ENCODE peak calls at places on chromosomes 13 and 19, in five cellular contexts. C is AG10803, R is dorsolateral prefrontal cortex, L is foreskin fibroblast, V is fibroblast of lung. F is an unnamed sample.
A peak's percentile ranks its signal among the peaks of the same experiment; 100 is the strongest.

GRCh38 chr13:38763446-38764381 is 76.8 kb downstream of the FREM2 start:
- DNase-seq in R (no peak), C (peak; percentile 42), L (no peak), V (peak; percentile 52), F (no peak)

GRCh38 chr19:38004505-38005223 is 97.7 kb downstream of the SIPA1L3 start:
- DNase-seq in R (peak; percentile 96), L (peak; percentile 98), C (peak; percentile 97), V (peak; percentile 97), F (peak; percentile 34)

GRCh38 chr19:45558399-45558878 is 26.2 kb downstream of the OPA3 start:
- DNase-seq in R (peak; percentile 43), L (no peak), C (no peak), V (peak; percentile 50), F (no peak)

GRCh38 chr13:23578411-23579071 is 8.3 kb downstream of the TNFRSF19 start:
- DNase-seq in R (no peak), L (peak; percentile 71), C (peak; percentile 73), V (peak; percentile 76), F (no peak)

GRCh38 chr13:37475151-37475550 is 123.4 kb downstream of the POSTN start:
- DNase-seq in V (no peak), C (no peak), L (no peak), R (no peak), F (no peak)

GRCh38 chr19:32877977-32878745 is 8.6 kb upstream of the SLC7A9 start:
- DNase-seq in R (no peak), L (no peak), C (no peak), V (no peak), F (no peak)

GRCh38 chr13:98910501-98910951 is 67.3 kb downstream of the DOCK9 start:
- DNase-seq in L (peak; percentile 54), C (peak; percentile 62), R (no peak), V (peak; percentile 28), F (no peak)

GRCh38 chr13:76944457-76944856 is 3.9 kb upstream of the ACOD1 start:
- DNase-seq in C (peak; percentile 58), L (peak; percentile 64), V (peak; percentile 88), R (no peak), F (no peak)

GRCh38 chr19:2750739-2751437 is 11.1 kb upstream of the SLC39A3 start:
- DNase-seq in L (no peak), R (no peak), C (no peak), V (no peak), F (no peak)

GRCh38 chr13:67643656-67644055 is 413.5 kb upstream of the PCDH9 start:
- DNase-seq in C (no peak), V (no peak), L (no peak), R (no peak), F (no peak)

GRCh38 chr13:94700051-94700535 is 12.3 kb downstream of the SOX21 start:
- DNase-seq in V (no peak), R (no peak), C (no peak), L (no peak), F (no peak)

GRCh38 chr13:22967669-22968068 is 213.1 kb upstream of the SGCG start:
- DNase-seq in R (no peak), C (no peak), L (no peak), V (no peak), F (no peak)

GRCh38 chr13:46913757-46914156 is 16.9 kb upstream of the HTR2A start:
- DNase-seq in L (no peak), V (no peak), R (no peak), C (no peak), F (no peak)

GRCh38 chr13:33229446-33230177 is 55.9 kb downstream of the STARD13 start:
- DNase-seq in L (no peak), C (peak; percentile 85), R (peak; percentile 47), V (no peak), F (no peak)

GRCh38 chr19:46133777-46134231 is 9.3 kb upstream of the IGFL3 start:
- DNase-seq in R (no peak), L (no peak), V (peak; percentile 21), C (no peak), F (no peak)

GRCh38 chr19:18762125-18763023 is 28.7 kb downstream of the COMP start:
- DNase-seq in V (peak; percentile 56), L (no peak), R (no peak), C (no peak), F (no peak)

GRCh38 chr13:37194428-37194861 is 89.0 kb upstream of the CSNK1A1L start:
- DNase-seq in C (peak; percentile 76), V (peak; percentile 54), R (no peak), L (peak; percentile 54), F (no peak)

GRCh38 chr13:90623318-90624011 is 724.0 kb upstream of the MIR17HG start:
- DNase-seq in R (no peak), C (no peak), V (no peak), L (no peak), F (no peak)

DNA sequence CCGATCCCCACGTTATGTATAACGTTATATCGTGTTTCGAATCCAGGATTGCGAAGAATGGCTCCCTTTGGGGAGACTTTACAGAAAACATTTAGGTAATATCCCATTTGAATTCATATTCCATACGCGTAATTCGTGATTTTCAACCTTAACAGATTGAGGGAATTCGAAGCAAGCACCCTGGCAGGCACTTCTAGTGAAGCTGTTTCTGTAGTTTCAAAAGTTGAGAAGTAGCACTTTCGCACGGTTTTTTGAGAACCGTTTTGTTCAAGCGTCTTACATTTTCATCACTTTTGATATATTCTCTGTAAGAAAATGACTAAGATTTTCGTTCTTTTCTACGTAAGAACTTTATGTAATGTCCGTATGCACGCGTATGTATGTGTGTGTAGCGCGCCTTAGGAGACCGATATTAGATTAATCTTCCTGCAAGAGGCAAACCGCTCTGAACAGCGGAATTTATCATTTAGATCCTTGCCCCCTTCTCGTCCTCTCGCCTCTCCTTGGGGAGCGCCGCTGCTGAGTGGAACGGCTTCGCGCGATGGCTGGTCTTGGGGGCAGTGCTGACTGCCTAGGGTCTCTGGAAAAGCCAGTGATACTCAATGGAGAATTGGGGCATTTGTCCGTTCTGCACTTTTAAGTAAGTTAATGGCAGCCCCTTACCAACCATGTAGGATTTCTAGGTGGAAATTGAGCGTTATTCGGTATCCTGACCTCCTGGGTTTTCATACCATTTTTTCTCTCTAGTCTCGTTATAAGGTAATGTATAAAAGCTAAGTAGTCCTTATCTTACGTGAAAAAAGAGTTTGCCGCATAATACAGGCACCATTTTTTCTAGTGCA is 4.8 kb downstream of the MAB21L1 start:
- DNase-seq in C (peak; percentile 29), L (peak; percentile 52), R (no peak), V (peak; percentile 33), F (no peak)
- H3K4me3 ChIP-seq in C (peak overlapping the region; percentile 87), L (peak overlapping the region; percentile 89), R (peak overlapping the region; percentile 60), V (peak overlapping the region; percentile 49), F (no peak overlapping the region)

DNA sequence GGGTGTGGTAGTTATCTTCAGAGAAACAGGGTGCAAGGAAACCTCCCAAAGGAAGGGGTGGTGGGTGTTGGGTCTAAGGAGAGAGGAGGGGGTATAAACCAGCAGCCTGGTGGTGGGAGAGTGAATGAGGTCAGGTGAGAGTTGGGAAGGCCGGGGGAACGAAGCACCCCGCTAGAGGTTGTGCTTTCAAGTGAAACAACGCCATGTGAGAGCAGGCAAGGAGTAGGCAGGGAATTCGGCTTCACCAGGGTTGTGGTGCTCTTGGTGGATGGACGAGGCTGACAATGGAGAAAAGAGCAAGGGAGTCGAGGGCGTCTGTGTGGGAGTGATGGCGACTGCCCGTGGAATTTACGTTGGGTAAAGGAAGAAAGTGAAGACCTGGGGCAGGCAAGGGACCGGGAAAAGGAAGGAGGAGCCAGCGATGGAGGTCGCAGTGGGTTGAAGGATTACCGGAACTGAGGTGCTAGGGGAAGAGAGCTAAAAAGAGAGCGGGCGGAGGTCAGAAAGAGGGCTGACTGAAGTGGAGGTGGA is 2.1 kb upstream of the MLNR start:
- DNase-seq in R (no peak), C (no peak), L (no peak), V (no peak), F (no peak)
- H3K4me3 ChIP-seq in R (no peak overlapping the region), C (no peak overlapping the region), L (no peak overlapping the region), V (no peak overlapping the region), F (no peak overlapping the region)

GRCh38 chr19:39327990-39328705 is 7.5 kb upstream of the LRFN1 start:
- DNase-seq in C (peak; percentile 60), V (peak; percentile 65), R (peak; percentile 91), L (peak; percentile 48), F (no peak)

GRCh38 chr19:39329948-39330347 is 5.9 kb downstream of the GMFG start:
- DNase-seq in V (no peak), R (no peak), L (no peak), C (no peak), F (no peak)

GRCh38 chr19:39324242-39324842 is 3.7 kb upstream of the LRFN1 start:
- DNase-seq in C (no peak), R (no peak), V (no peak), L (no peak), F (no peak)

GRCh38 chr19:39327318-39327717 is 6.7 kb upstream of the LRFN1 start:
- DNase-seq in V (no peak), L (no peak), R (no peak), C (no peak), F (no peak)

GRCh38 chr19:39325778-39326680 is 5.4 kb upstream of the LRFN1 start:
- DNase-seq in V (peak; percentile 15), L (no peak), C (peak; percentile 17), R (no peak), F (no peak)
- H3K4me3 ChIP-seq in V (no peak overlapping the region), L (no peak overlapping the region), C (no peak overlapping the region), R (no peak overlapping the region), F (no peak overlapping the region)

DNA sequence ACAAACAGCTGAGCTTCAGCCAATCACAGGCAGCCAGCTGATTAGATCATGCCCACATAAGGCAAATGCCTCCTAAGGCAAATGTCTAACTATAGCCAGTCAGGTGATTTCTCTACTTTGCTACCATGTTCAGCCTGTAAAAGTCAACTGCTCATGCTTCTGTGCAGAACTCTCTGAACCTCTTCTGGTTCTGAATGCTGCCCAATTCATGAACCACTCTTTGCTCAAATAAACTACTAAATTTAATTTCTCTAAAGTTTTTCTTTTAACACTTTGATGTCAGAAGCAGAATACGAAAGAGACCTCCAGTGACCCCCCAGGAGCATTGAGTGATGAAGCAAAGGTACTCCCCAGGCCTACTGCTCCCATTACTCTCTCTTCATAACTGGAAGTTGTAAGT is 240.7 kb upstream of the IPO5 start:
- DNase-seq in R (no peak), C (no peak), L (no peak), V (no peak), F (no peak)
- H3K4me3 ChIP-seq in R (no peak overlapping the region), C (no peak overlapping the region), L (no peak overlapping the region), V (no peak overlapping the region), F (no peak overlapping the region)

GRCh38 chr13:103031332-103031873 is 34.8 kb downstream of the SLC10A2 start:
- DNase-seq in C (no peak), L (peak; percentile 24), V (no peak), R (no peak), F (no peak)

GRCh38 chr13:103030776-103031175 is 35.4 kb downstream of the SLC10A2 start:
- DNase-seq in V (no peak), C (no peak), L (no peak), R (no peak), F (no peak)

GRCh38 chr13:103029798-103030197 is 36.4 kb downstream of the SLC10A2 start:
- DNase-seq in C (no peak), V (no peak), R (no peak), L (no peak), F (no peak)

GRCh38 chr13:103036268-103036667 is 29.9 kb downstream of the SLC10A2 start:
- DNase-seq in C (no peak), V (no peak), R (no peak), L (no peak), F (no peak)

GRCh38 chr13:103033999-103034398 is 32.2 kb downstream of the SLC10A2 start:
- DNase-seq in C (no peak), V (no peak), R (no peak), L (no peak), F (no peak)
- H3K4me3 ChIP-seq in C (no peak overlapping the region), V (no peak overlapping the region), R (no peak overlapping the region), L (no peak overlapping the region), F (no peak overlapping the region)

F was measured in esophagus squamous epithelium.